ENCODE peak calls at places on chromosomes 16 and 17, in nine cellular contexts. W is esophagus squamous epithelium, X is GM04504, O is RCC 7860, Z is mesendoderm, V is iris pigment epithelial cell, S is Kasumi-1, C is iPS DF 6.9, Y is HCEC 1CT. K is an unnamed sample.

GRCh38 chr17:50361561-50362480 is 11.2 kb downstream of the MRPL27 start:
- DNase-seq in W (no peak), X (peak), O (peak), Z (peak), V (peak), S (peak), C (peak), Y (peak), K (peak)

GRCh38 chr17:35254107-35254802 is 11.4 kb downstream of the SLFN5 start:
- DNase-seq in W (no peak), X (peak), O (peak), Z (no peak), V (peak), S (no peak), C (no peak), Y (peak), K (no peak)

GRCh38 chr16:80806957-80807356 is 2.6 kb upstream of the CDYL2 start:
- DNase-seq in W (no peak), X (peak), O (peak), Z (no peak), V (peak), S (peak), C (no peak), Y (no peak), K (peak)

GRCh38 chr16:56269276-56269675 is 78.0 kb downstream of the GNAO1 start:
- DNase-seq in W (no peak), X (no peak), O (no peak), Z (no peak), V (no peak), S (no peak), C (no peak), Y (no peak), K (no peak)

GRCh38 chr16:83964684-83965443 is 3.2 kb upstream of the NECAB2 start:
- DNase-seq in W (no peak), X (no peak), O (no peak), Z (no peak), V (no peak), S (no peak), C (no peak), Y (no peak), K (no peak)

GRCh38 chr16:54180421-54181359 is 105.9 kb downstream of the IRX3 start:
- DNase-seq in W (no peak), X (no peak), O (no peak), Z (no peak), V (no peak), S (no peak), C (no peak), Y (no peak), K (no peak)

GRCh38 chr16:50259334-50260205 is 6.8 kb upstream of the ADCY7 start:
- DNase-seq in W (no peak), X (no peak), O (no peak), Z (no peak), V (peak), S (no peak), C (no peak), Y (peak), K (no peak)

GRCh38 chr17:8695241-8695640 is 49.4 kb downstream of the CCDC42 start:
- DNase-seq in W (no peak), X (no peak), O (no peak), Z (no peak), V (peak), S (no peak), C (no peak), Y (no peak), K (no peak)

GRCh38 chr16:4052096-4052495 is 64.1 kb downstream of the ADCY9 start:
- DNase-seq in W (no peak), X (no peak), O (no peak), Z (no peak), V (no peak), S (no peak), C (no peak), Y (no peak), K (no peak)

GRCh38 chr16:35746963-35747657 is 2287.7 kb downstream of the TP53TG3F start:
- DNase-seq in W (no peak), X (no peak), O (no peak), Z (no peak), V (no peak), S (no peak), C (no peak), Y (no peak), K (no peak)

GRCh38 chr16:17723735-17724134 is 253.0 kb upstream of the XYLT1 start:
- DNase-seq in W (no peak), X (no peak), O (no peak), Z (no peak), V (no peak), S (no peak), C (no peak), Y (no peak), K (no peak)

GRCh38 chr16:81633680-81634379 is 145.3 kb upstream of the PLCG2 start:
- DNase-seq in W (no peak), X (no peak), O (no peak), Z (no peak), V (no peak), S (no peak), C (no peak), Y (no peak), K (no peak)

GRCh38 chr17:50508573-50509460 is 578 bp downstream of the MYCBPAP start:
- DNase-seq in W (no peak), X (no peak), O (no peak), Z (no peak), V (no peak), S (no peak), C (no peak), Y (no peak), K (no peak)

GRCh38 chr16:72474511-72475123 is 302.7 kb upstream of the PMFBP1 start:
- DNase-seq in W (no peak), X (no peak), O (peak), Z (no peak), V (peak), S (no peak), C (no peak), Y (peak), K (no peak)

K was measured in activated T-cell treated with anti-CD3 and anti-CD28 coated beads, Interleukin-2, amount 50 U/mL, for 4 hours.